ENCODE peak calls at places on chromosomes 6 and 20, in six cellular contexts. P, S, R, I, M and E are unnamed samples.

GRCh38 chr6:144129469-144129868 is 20.8 kb upstream of the STX11 start:
- DNase-seq in R (no peak), P (no peak), I (no peak), M (no peak), S (no peak), E (no peak)

GRCh38 chr6:55445648-55446204 is 118.5 kb downstream of the GFRAL start:
- DNase-seq in M (no peak), P (peak; percentile 19), R (no peak), S (peak; percentile 41), I (no peak), E (peak; percentile 4)

GRCh38 chr6:12592634-12593033 is 123.9 kb upstream of the PHACTR1 start:
- DNase-seq in P (no peak), M (no peak), S (no peak), I (no peak), R (peak; percentile 53), E (no peak)

GRCh38 chr20:1793821-1794220 is 101.4 kb upstream of the SIRPA start:
- DNase-seq in P (no peak), R (no peak), I (no peak), M (no peak), S (no peak), E (no peak)

GRCh38 chr6:166998256-166999144 is 697 bp upstream of the CEP43 start:
- DNase-seq in P (no peak), I (peak; percentile 55), S (peak; percentile 35), M (peak; percentile 70), R (peak; percentile 23), E (peak; percentile 32)

GRCh38 chr20:6651016-6651415 is 116.5 kb upstream of the BMP2 start:
- DNase-seq in P (no peak), R (no peak), M (peak; percentile 40), S (no peak), I (peak; percentile 85), E (no peak)

GRCh38 chr6:74568851-74569250 is 637.0 kb downstream of the COL12A1 start:
- DNase-seq in P (no peak), M (no peak), R (no peak), S (no peak), I (no peak), E (no peak)

GRCh38 chr20:21719592-21720214 is 14.2 kb downstream of the PAX1 start:
- DNase-seq in P (peak; percentile 60), M (no peak), I (no peak), S (peak; percentile 70), R (peak; percentile 45), E (peak; percentile 48)

GRCh38 chr6:41813469-41813868 is 26.0 kb downstream of the TOMM6 start:
- DNase-seq in R (no peak), I (no peak), M (no peak), P (no peak), S (no peak), E (no peak)

GRCh38 chr20:63183422-63184146 is 32.3 kb downstream of the YTHDF1 start:
- DNase-seq in S (peak; percentile 50), M (no peak), P (peak; percentile 57), I (peak; percentile 67), R (peak; percentile 69), E (peak; percentile 82)

GRCh38 chr6:134176283-134176975 is 124.0 kb upstream of the SLC2A12 start:
- DNase-seq in P (no peak), S (no peak), R (peak; percentile 32), I (peak; percentile 85), M (peak; percentile 67), E (peak; percentile 25)

GRCh38 chr20:60295214-60295613 is 337.0 kb downstream of the CDH26 start:
- DNase-seq in I (no peak), S (no peak), P (no peak), R (no peak), M (no peak), E (no peak)

GRCh38 chr6:156794963-156795362 is 17.8 kb downstream of the ARID1B start:
- DNase-seq in S (peak; percentile 76), R (no peak), P (no peak), I (no peak), M (no peak), E (peak; percentile 55)

GRCh38 chr6:154370545-154370944 is 13.9 kb upstream of the IPCEF1 start:
- DNase-seq in P (peak; percentile 5), M (no peak), R (no peak), S (peak; percentile 10), I (no peak), E (peak; percentile 33)

GRCh38 chr6:148316308-148316707 is 26.3 kb upstream of the SASH1 start:
- DNase-seq in M (no peak), R (no peak), S (no peak), I (no peak), P (no peak), E (no peak)

GRCh38 chr6:126202689-126203088 is 137.2 kb upstream of the CENPW start:
- DNase-seq in M (no peak), P (no peak), I (no peak), S (no peak), R (no peak), E (no peak)

GRCh38 chr6:124260337-124260736 is 456.7 kb downstream of the NKAIN2 start:
- DNase-seq in I (no peak), M (no peak), P (no peak), R (no peak), S (no peak), E (no peak)

GRCh38 chr6:39772559-39773283 is 19.5 kb upstream of the DAAM2 start:
- DNase-seq in S (no peak), R (no peak), M (no peak), I (no peak), P (no peak), E (no peak)

GRCh38 chr20:10563935-10564492 is 109.8 kb downstream of the JAG1 start:
- DNase-seq in S (no peak), I (no peak), P (no peak), M (no peak), R (no peak), E (no peak)

GRCh38 chr6:117829594-117830319 is 77.3 kb upstream of the SLC35F1 start:
- DNase-seq in S (peak; percentile 47), M (no peak), P (no peak), I (no peak), R (peak; percentile 7), E (peak; percentile 37)

GRCh38 chr20:61588356-61589054 is 336.4 kb downstream of the CDH4 start:
- DNase-seq in S (no peak), M (peak; percentile 17), P (no peak), I (no peak), R (no peak), E (no peak)

DNA sequence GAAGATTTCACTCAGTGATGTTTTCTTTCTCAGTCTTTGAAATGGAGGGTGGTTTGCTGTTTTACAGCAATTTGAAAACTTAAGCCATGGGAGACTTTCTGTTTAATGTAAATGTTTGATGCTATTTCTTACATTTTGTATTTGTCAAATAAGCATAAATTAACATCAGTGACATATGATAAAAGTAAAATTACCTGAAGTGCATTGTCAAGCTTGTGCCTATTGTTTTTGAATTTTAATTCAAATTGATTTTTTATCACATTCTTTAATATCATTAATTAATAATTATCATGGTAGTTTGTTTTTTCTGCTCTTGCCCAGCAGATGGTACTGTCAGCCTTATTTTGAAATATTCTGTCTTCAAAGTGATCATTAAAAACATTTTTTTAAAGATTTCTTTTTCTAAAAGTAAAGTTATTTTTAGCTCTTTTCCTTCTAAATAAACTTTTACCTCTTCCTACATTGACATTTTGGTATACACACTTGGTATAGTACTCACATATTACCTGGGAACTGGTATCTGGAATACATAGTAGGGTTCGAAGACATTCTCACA is 29.1 kb downstream of the L3MBTL3 start:
- DNase-seq in R (no peak), I (no peak), S (no peak), P (no peak), M (no peak), E (no peak)
- TF ChIP-seq CTCF in R (peak; percentile 61), I (no peak), S (no peak), P (peak; percentile 62), M (no peak), E (no peak)

DNA sequence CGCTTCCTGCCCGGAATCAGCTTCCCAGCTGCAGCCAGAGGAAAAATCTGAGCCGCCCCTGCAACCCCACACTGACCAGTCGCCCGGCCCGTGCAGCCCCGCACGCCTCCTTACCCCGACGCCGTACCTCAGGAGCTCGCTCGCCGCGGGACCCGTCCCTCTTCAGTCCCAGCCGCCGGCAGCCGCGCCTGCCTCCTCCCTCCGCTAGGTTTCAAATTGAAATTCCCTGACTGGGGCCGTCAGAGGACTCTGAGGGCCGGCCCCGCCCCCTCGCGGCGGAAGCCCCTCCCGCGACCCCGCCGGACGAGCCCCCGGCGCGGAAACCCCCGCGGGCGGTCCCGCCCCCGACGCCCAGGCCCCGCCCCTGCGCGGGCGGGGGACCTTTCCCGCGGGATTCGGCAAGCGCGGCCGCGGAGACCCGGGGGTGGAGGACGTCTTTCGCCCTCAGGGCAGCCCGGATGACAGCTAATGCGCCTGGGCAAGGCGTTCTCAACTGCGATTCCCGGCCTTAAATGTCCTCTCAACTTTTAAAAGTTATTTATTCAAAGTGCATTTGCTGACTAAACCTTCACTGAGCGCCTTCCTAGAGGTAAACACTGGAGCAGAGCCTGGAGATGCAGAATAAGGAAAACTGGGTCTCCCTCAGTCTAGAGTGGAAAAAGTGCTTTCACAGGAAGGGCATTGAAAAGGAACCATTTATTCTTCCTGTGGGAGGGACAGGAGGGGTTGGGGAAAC is at the start of gene EPB41L2:
- DNase-seq in I (peak; percentile 93), R (peak; percentile 93), S (peak; percentile 91), P (peak; percentile 94), M (peak; percentile 90), E (peak; percentile 91)
- TF ChIP-seq CTCF in I (peak; percentile 40), R (no peak), S (peak; percentile 8), P (peak; percentile 13), M (peak; percentile 8), E (no peak)

DNA sequence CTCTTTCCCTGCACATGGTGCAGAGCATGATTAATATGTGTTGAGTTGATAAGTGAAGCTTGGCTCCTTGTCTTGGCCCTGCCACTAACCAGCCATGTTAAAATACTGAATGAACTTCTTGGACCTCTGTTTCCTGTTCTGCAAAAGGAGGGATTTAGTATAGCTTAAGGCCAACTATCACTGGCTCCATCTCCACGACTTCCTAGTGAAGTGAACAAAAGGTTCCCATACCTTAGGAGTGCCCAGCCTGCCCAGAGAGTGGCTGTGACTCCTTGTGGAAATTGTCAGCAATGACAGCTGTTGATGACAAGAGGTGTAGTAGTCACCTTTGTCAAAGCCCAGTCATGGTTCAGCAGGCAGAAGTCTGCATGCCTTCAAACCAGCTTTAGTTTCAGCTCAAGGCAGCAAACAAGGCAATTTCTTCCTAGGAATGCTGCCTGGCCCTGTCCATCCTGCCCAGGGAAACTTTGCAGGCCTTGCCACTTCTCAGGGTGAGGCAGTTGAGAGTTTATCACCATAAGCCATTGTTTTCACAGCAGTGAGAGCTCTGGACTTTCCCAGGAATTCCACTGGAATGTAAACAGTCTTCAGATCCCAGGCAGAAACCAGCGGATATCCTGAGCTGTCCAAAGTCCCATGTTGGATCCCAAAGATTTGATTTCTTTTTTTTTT is 169.7 kb upstream of the TNFAIP3 start:
- DNase-seq in S (peak; percentile 58), M (no peak), R (peak; percentile 56), I (no peak), P (no peak), E (no peak)
- TF ChIP-seq CTCF in S (peak; percentile 23), M (no peak), R (peak; percentile 67), I (no peak), P (no peak), E (peak; percentile 26)

DNA sequence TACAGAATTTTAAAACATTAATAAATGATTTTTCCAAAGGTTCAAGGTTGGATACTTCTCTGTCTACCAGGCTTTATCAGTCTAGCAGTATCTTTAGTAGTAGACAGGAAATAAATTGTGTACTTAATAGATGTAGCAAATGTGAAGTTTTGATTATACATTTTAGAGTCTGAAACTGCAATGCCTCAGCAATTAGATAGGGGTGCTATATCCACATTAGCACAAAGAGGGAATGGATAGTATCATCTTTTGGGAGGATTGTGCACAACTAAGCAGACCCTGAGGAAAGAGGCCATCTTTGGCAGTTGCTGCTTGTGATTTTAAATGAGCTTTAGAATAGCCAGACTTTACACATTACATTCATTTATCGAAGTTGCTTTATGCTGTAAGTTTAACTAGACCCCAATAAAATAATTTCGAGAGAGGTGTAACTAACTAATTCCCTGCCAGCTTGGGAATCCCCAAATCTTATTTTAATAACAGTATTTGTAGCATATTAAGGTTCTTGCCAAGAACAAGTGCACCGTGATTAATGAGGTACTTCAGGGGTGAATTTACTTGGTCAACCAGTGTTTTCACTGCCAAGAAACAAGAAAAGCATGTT is 2.8 kb downstream of the KCNQ5 start:
- DNase-seq in I (no peak), P (peak; percentile 80), R (no peak), S (peak; percentile 78), M (no peak), E (peak; percentile 19)
- TF ChIP-seq CTCF in I (peak; percentile 59), P (peak; percentile 94), R (peak; percentile 71), S (peak; percentile 61), M (no peak), E (peak; percentile 48)